ENCODE peak calls at places on chromosomes 1 and 21, in seven cellular contexts. P, G, K, O, N, S and W are unnamed samples.

GRCh38 chr1:61078611-61079010 is 3.8 kb upstream of the NFIA start:
- DNase-seq in G (no peak), O (no peak), S (no peak), K (no peak), P (no peak), N (no peak), W (no peak)

GRCh38 chr1:66562561-66562960 is 28.6 kb downstream of the SGIP1 start:
- DNase-seq in G (no peak), K (no peak), S (no peak), N (no peak), P (no peak), O (no peak), W (no peak)

GRCh38 chr21:41500931-41501381 is 7.0 kb downstream of the TMPRSS2 start:
- DNase-seq in O (no peak), G (no peak), P (peak), S (no peak), N (no peak), K (no peak), W (no peak)

GRCh38 chr1:166859597-166859996 is 16.5 kb downstream of the TADA1 start:
- DNase-seq in P (no peak), N (no peak), S (no peak), G (no peak), K (no peak), O (no peak), W (no peak)

GRCh38 chr1:3471356-3472087 is 17.1 kb downstream of the ARHGEF16 start:
- DNase-seq in N (peak), G (no peak), S (no peak), O (peak), P (no peak), K (no peak), W (no peak)

GRCh38 chr21:45262616-45263015 is 25.1 kb downstream of the POFUT2 start:
- DNase-seq in O (no peak), G (no peak), P (no peak), N (no peak), K (no peak), S (no peak), W (no peak)

GRCh38 chr1:179007233-179007632 is 18.5 kb upstream of the FAM20B start:
- DNase-seq in O (no peak), P (no peak), G (no peak), S (no peak), K (no peak), N (no peak), W (no peak)

GRCh38 chr1:179955318-179955638 is 668 bp downstream of the CEP350 start:
- DNase-seq in N (no peak), O (no peak), P (no peak), K (no peak), S (no peak), G (no peak), W (no peak)

GRCh38 chr1:227946624-227947424 is 908 bp downstream of the WNT9A start:
- DNase-seq in N (peak), G (no peak), O (peak), S (peak), K (no peak), P (peak), W (peak)

GRCh38 chr1:202106340-202107284 is 16.1 kb upstream of the GPR37L1 start:
- DNase-seq in G (no peak), K (no peak), O (no peak), P (peak), S (no peak), N (no peak), W (no peak)

GRCh38 chr1:235017719-235018118 is 110.9 kb downstream of the TOMM20 start:
- DNase-seq in P (no peak), K (no peak), O (no peak), N (peak), S (no peak), G (no peak), W (no peak)

GRCh38 chr1:202012544-202013478 is 2.4 kb downstream of the ELF3 start:
- DNase-seq in G (no peak), N (no peak), K (no peak), P (peak), O (no peak), S (no peak), W (no peak)

GRCh38 chr1:54543729-54544496 is 4.1 kb upstream of the ACOT11 start:
- DNase-seq in O (no peak), P (no peak), S (no peak), G (no peak), K (no peak), N (no peak), W (no peak)

GRCh38 chr1:3669971-3670431 is 17.7 kb downstream of the TP73 start:
- DNase-seq in O (no peak), G (no peak), S (no peak), N (no peak), K (no peak), P (peak), W (no peak)

GRCh38 chr1:61241864-61242472 is 159.6 kb downstream of the NFIA start:
- DNase-seq in S (no peak), G (no peak), K (no peak), O (no peak), N (no peak), P (no peak), W (no peak)

GRCh38 chr1:66276229-66276628 is 257.7 kb upstream of the SGIP1 start:
- DNase-seq in O (no peak), G (no peak), S (no peak), P (no peak), K (no peak), N (no peak), W (no peak)

GRCh38 chr1:230763927-230764591 is 16.9 kb downstream of the CAPN9 start:
- DNase-seq in G (no peak), N (no peak), S (no peak), O (no peak), P (no peak), K (no peak), W (no peak)

GRCh38 chr1:2788506-2789163 is 12.9 kb downstream of the TTC34 start:
- DNase-seq in O (no peak), N (no peak), S (no peak), K (no peak), P (no peak), G (no peak), W (no peak)

GRCh38 chr1:208238710-208239517 is 5.3 kb downstream of the PLXNA2 start:
- DNase-seq in N (peak), S (no peak), P (peak), G (no peak), O (peak), K (no peak), W (no peak)

GRCh38 chr1:55064861-55065263 is 25.5 kb downstream of the PCSK9 start:
- DNase-seq in O (no peak), P (no peak), G (no peak), K (no peak), N (no peak), S (no peak), W (no peak)

GRCh38 chr1:18183477-18183974 is 75.9 kb downstream of the IGSF21 start:
- DNase-seq in O (no peak), K (no peak), N (no peak), P (no peak), S (no peak), G (no peak), W (no peak)

GRCh38 chr1:87495147-87495546 is 166.5 kb downstream of the LMO4 start:
- DNase-seq in G (no peak), K (no peak), N (no peak), O (no peak), S (no peak), P (no peak), W (no peak)

GRCh38 chr1:54070549-54070915 is 17.1 kb downstream of the TCEANC2 start:
- DNase-seq in O (no peak), K (no peak), P (no peak), N (no peak), S (no peak), G (no peak), W (no peak)

GRCh38 chr1:21229246-21230000 is 52.7 kb upstream of the EIF4G3 start:
- DNase-seq in P (no peak), O (no peak), K (no peak), N (peak), G (no peak), S (no peak), W (no peak)

GRCh38 chr1:227939791-227940771 is 7.7 kb downstream of the WNT9A start:
- DNase-seq in O (no peak), G (no peak), S (no peak), P (peak), K (no peak), N (no peak), W (no peak)

GRCh38 chr1:243849089-243850012 is 692 bp downstream of the AKT3 start:
- DNase-seq in K (peak), N (peak), P (peak), O (peak), S (peak), G (peak), W (peak)

GRCh38 chr1:6210606-6211355 is 4.9 kb downstream of the RNF207 start:
- DNase-seq in N (no peak), G (no peak), P (no peak), K (no peak), O (no peak), S (no peak), W (no peak)

GRCh38 chr1:245153645-245154428 is 948 bp upstream of the KIF26B start:
- DNase-seq in G (no peak), O (peak), K (no peak), S (no peak), N (no peak), P (peak), W (no peak)

GRCh38 chr1:181090653-181091126 is 2.2 kb downstream of the IER5 start:
- DNase-seq in S (peak), P (no peak), G (no peak), N (no peak), O (no peak), K (peak), W (no peak)